ENCODE peak calls at places on chromosomes 13 and 19, in six cellular contexts. R, V, P, Q, C and K are unnamed samples.

GRCh38 chr13:42926555-42926954 is 65.5 kb downstream of the EPSTI1 start:
- DNase-seq in R (no peak), V (no peak), P (no peak), Q (no peak), C (no peak), K (no peak)

GRCh38 chr19:862529-863304 is 3.3 kb downstream of the CFD start:
- DNase-seq in R (peak; percentile 89), V (no peak), P (no peak), Q (no peak), C (peak; percentile 75), K (peak; percentile 62)

GRCh38 chr13:112990783-112991182 is 21.8 kb downstream of the MCF2L start:
- DNase-seq in R (no peak), V (no peak), P (peak; percentile 52), Q (peak; percentile 93), C (no peak), K (no peak)

GRCh38 chr13:110106726-110107125 is 200.2 kb downstream of the COL4A1 start:
- DNase-seq in R (peak; percentile 20), V (no peak), P (no peak), Q (no peak), C (no peak), K (no peak)

GRCh38 chr13:32650705-32651311 is 64.6 kb downstream of the PDS5B start:
- DNase-seq in R (peak; percentile 76), V (peak; percentile 37), P (no peak), Q (peak; percentile 92), C (peak; percentile 74), K (peak; percentile 65)

GRCh38 chr19:40499320-40499719 is 32.5 kb downstream of the SPTBN4 start:
- DNase-seq in R (no peak), V (no peak), P (no peak), Q (no peak), C (no peak), K (no peak)

GRCh38 chr19:30870861-30871260 is 478.4 kb downstream of the TSHZ3 start:
- DNase-seq in R (no peak), V (no peak), P (no peak), Q (no peak), C (peak; percentile 15), K (peak; percentile 1)

GRCh38 chr19:30003862-30004261 is 61.8 kb downstream of the URI1 start:
- DNase-seq in R (no peak), V (no peak), P (no peak), Q (no peak), C (peak; percentile 58), K (no peak)

GRCh38 chr13:111460548-111461444 is 140.4 kb downstream of the TEX29 start:
- DNase-seq in R (no peak), V (no peak), P (peak; percentile 10), Q (peak; percentile 38), C (peak; percentile 61), K (peak; percentile 37)

GRCh38 chr19:34926361-34926684 is 380 bp upstream of the ZNF30 start:
- DNase-seq in R (no peak), V (no peak), P (no peak), Q (no peak), C (no peak), K (no peak)

GRCh38 chr19:40294560-40294959 is 9.4 kb upstream of the AKT2 start:
- DNase-seq in R (no peak), V (no peak), P (no peak), Q (no peak), C (no peak), K (no peak)

GRCh38 chr19:5309438-5310204 is 31.0 kb downstream of the PTPRS start:
- DNase-seq in R (no peak), V (no peak), P (no peak), Q (no peak), C (peak; percentile 33), K (no peak)

GRCh38 chr19:21117041-21117907 is 24.6 kb upstream of the ZNF431 start:
- DNase-seq in R (no peak), V (no peak), P (no peak), Q (no peak), C (no peak), K (peak; percentile 77)

GRCh38 chr19:40811478-40812341 is 12.7 kb downstream of the EGLN2 start:
- DNase-seq in R (no peak), V (no peak), P (no peak), Q (no peak), C (no peak), K (no peak)

GRCh38 chr13:110442946-110443632 is 118.4 kb downstream of the RAB20 start:
- DNase-seq in R (no peak), V (no peak), P (no peak), Q (no peak), C (no peak), K (peak; percentile 74)

GRCh38 chr13:37889102-37889501 is 19.5 kb upstream of the TRPC4 start:
- DNase-seq in R (no peak), V (peak; percentile 23), P (no peak), Q (no peak), C (no peak), K (peak; percentile 26)

GRCh38 chr19:3785464-3785937 is 680 bp downstream of the MATK start:
- DNase-seq in R (no peak), V (no peak), P (no peak), Q (no peak), C (no peak), K (no peak)

GRCh38 chr13:46778095-46778494 is 18.9 kb downstream of the ESD start:
- DNase-seq in R (no peak), V (no peak), P (no peak), Q (no peak), C (no peak), K (no peak)

GRCh38 chr19:45477713-45478453 is 10.1 kb downstream of the FOSB start:
- DNase-seq in R (peak; percentile 72), V (no peak), P (no peak), Q (peak; percentile 86), C (no peak), K (no peak)

GRCh38 chr13:94315188-94315587 is 164.3 kb downstream of the DCT start:
- DNase-seq in R (no peak), V (no peak), P (no peak), Q (no peak), C (no peak), K (no peak)

GRCh38 chr13:25179810-25180437 is 7.8 kb upstream of the AMER2 start:
- DNase-seq in R (no peak), V (no peak), P (no peak), Q (no peak), C (no peak), K (no peak)

GRCh38 chr13:30873519-30873918 is 32.6 kb upstream of the MEDAG start:
- DNase-seq in R (no peak), V (no peak), P (no peak), Q (no peak), C (no peak), K (no peak)

GRCh38 chr19:4619668-4620294 is 19.5 kb upstream of the TNFAIP8L1 start:
- DNase-seq in R (no peak), V (no peak), P (no peak), Q (no peak), C (no peak), K (no peak)

GRCh38 chr13:75365724-75366173 is 116.2 kb downstream of the TBC1D4 start:
- DNase-seq in R (peak; percentile 62), V (no peak), P (no peak), Q (no peak), C (no peak), K (peak; percentile 89)